ENCODE peak calls at places on chromosomes 7 and 10, in eight cellular contexts. One of them, this sample, is unnamed.

GRCh38 chr7:51471199-51472016 is 154.8 kb upstream of the COBL start:
- DNase-seq in NCI-H226: no peak
- DNase-seq in left lung: no peak
- DNase-seq in left colon: no peak
- DNase-seq in T follicular helper cell: no peak
- DNase-seq in T-helper 17 cell: no peak
- DNase-seq in astrocyte of the spinal cord: no peak
- DNase-seq in A549: no peak
- DNase-seq in this sample: no peak

GRCh38 chr10:44069573-44069972 is 315.3 kb downstream of the CXCL12 start:
- DNase-seq in NCI-H226: no peak
- DNase-seq in left lung: no peak
- DNase-seq in left colon: no peak
- DNase-seq in T follicular helper cell: no peak
- DNase-seq in T-helper 17 cell: no peak
- DNase-seq in astrocyte of the spinal cord: no peak
- DNase-seq in A549: no peak
- DNase-seq in this sample: no peak

GRCh38 chr10:79490400-79491081 is 21.8 kb upstream of the EIF5AL1 start:
- DNase-seq in NCI-H226: no peak
- DNase-seq in left lung: no peak
- DNase-seq in left colon: no peak
- DNase-seq in T follicular helper cell: no peak
- DNase-seq in T-helper 17 cell: no peak
- DNase-seq in astrocyte of the spinal cord: peak
- DNase-seq in A549: no peak
- DNase-seq in this sample: no peak

GRCh38 chr7:26639111-26639510 is 225.3 kb downstream of the SKAP2 start:
- DNase-seq in NCI-H226: no peak
- DNase-seq in left lung: no peak
- DNase-seq in left colon: no peak
- DNase-seq in T follicular helper cell: no peak
- DNase-seq in T-helper 17 cell: no peak
- DNase-seq in astrocyte of the spinal cord: no peak
- DNase-seq in A549: no peak
- DNase-seq in this sample: no peak

GRCh38 chr7:146773506-146773905 is 656.9 kb downstream of the CNTNAP2 start:
- DNase-seq in NCI-H226: no peak
- DNase-seq in left lung: no peak
- DNase-seq in left colon: no peak
- DNase-seq in T follicular helper cell: no peak
- DNase-seq in T-helper 17 cell: no peak
- DNase-seq in astrocyte of the spinal cord: peak
- DNase-seq in A549: no peak
- DNase-seq in this sample: no peak

GRCh38 chr7:235576-236395 is 43.4 kb downstream of the FAM20C start:
- DNase-seq in NCI-H226: no peak
- DNase-seq in left lung: no peak
- DNase-seq in left colon: no peak
- DNase-seq in T follicular helper cell: no peak
- DNase-seq in T-helper 17 cell: no peak
- DNase-seq in astrocyte of the spinal cord: no peak
- DNase-seq in A549: no peak
- DNase-seq in this sample: no peak

GRCh38 chr7:98423043-98423442 is 22.2 kb upstream of the BAIAP2L1 start:
- DNase-seq in NCI-H226: no peak
- DNase-seq in left lung: no peak
- DNase-seq in left colon: no peak
- DNase-seq in T follicular helper cell: no peak
- DNase-seq in T-helper 17 cell: no peak
- DNase-seq in astrocyte of the spinal cord: peak
- DNase-seq in A549: peak
- DNase-seq in this sample: no peak

GRCh38 chr7:88928266-88928665 is 132.7 kb upstream of the TEX47 start:
- DNase-seq in NCI-H226: no peak
- DNase-seq in left lung: no peak
- DNase-seq in left colon: no peak
- DNase-seq in T follicular helper cell: no peak
- DNase-seq in T-helper 17 cell: no peak
- DNase-seq in astrocyte of the spinal cord: no peak
- DNase-seq in A549: no peak
- DNase-seq in this sample: no peak

GRCh38 chr7:151470656-151471180 is 30.8 kb upstream of the CRYGN start:
- DNase-seq in NCI-H226: no peak
- DNase-seq in left lung: no peak
- DNase-seq in left colon: no peak
- DNase-seq in T follicular helper cell: no peak
- DNase-seq in T-helper 17 cell: no peak
- DNase-seq in astrocyte of the spinal cord: no peak
- DNase-seq in A549: no peak
- DNase-seq in this sample: no peak

GRCh38 chr10:110430369-110431273 is 67.1 kb upstream of the DUSP5 start:
- DNase-seq in NCI-H226: no peak
- DNase-seq in left lung: no peak
- DNase-seq in left colon: no peak
- DNase-seq in T follicular helper cell: no peak
- DNase-seq in T-helper 17 cell: no peak
- DNase-seq in astrocyte of the spinal cord: no peak
- DNase-seq in A549: no peak
- DNase-seq in this sample: no peak

GRCh38 chr7:159083698-159084068 is 61.0 kb downstream of the VIPR2 start:
- DNase-seq in NCI-H226: no peak
- DNase-seq in left lung: peak
- DNase-seq in left colon: no peak
- DNase-seq in T follicular helper cell: no peak
- DNase-seq in T-helper 17 cell: no peak
- DNase-seq in astrocyte of the spinal cord: no peak
- DNase-seq in A549: no peak
- DNase-seq in this sample: no peak

GRCh38 chr7:128381161-128381821 is 19.8 kb upstream of the PRRT4 start:
- DNase-seq in NCI-H226: no peak
- DNase-seq in left lung: no peak
- DNase-seq in left colon: no peak
- DNase-seq in T follicular helper cell: no peak
- DNase-seq in T-helper 17 cell: no peak
- DNase-seq in astrocyte of the spinal cord: no peak
- DNase-seq in A549: no peak
- DNase-seq in this sample: peak

GRCh38 chr7:33043434-33043833 is 19.1 kb downstream of the NT5C3A start:
- DNase-seq in NCI-H226: no peak
- DNase-seq in left lung: no peak
- DNase-seq in left colon: no peak
- DNase-seq in T follicular helper cell: no peak
- DNase-seq in T-helper 17 cell: no peak
- DNase-seq in astrocyte of the spinal cord: no peak
- DNase-seq in A549: no peak
- DNase-seq in this sample: no peak

GRCh38 chr7:106679153-106679931 is 18.4 kb upstream of the CCDC71L start:
- DNase-seq in NCI-H226: peak
- DNase-seq in left lung: no peak
- DNase-seq in left colon: no peak
- DNase-seq in T follicular helper cell: no peak
- DNase-seq in T-helper 17 cell: no peak
- DNase-seq in astrocyte of the spinal cord: no peak
- DNase-seq in A549: no peak
- DNase-seq in this sample: no peak

GRCh38 chr7:43569424-43569823 is 13.5 kb upstream of the STK17A start:
- DNase-seq in NCI-H226: peak
- DNase-seq in left lung: no peak
- DNase-seq in left colon: no peak
- DNase-seq in T follicular helper cell: no peak
- DNase-seq in T-helper 17 cell: no peak
- DNase-seq in astrocyte of the spinal cord: peak
- DNase-seq in A549: no peak
- DNase-seq in this sample: no peak

GRCh38 chr10:3213174-3213573 is 40.6 kb upstream of the PITRM1 start:
- DNase-seq in NCI-H226: no peak
- DNase-seq in left lung: no peak
- DNase-seq in left colon: no peak
- DNase-seq in T follicular helper cell: no peak
- DNase-seq in T-helper 17 cell: no peak
- DNase-seq in astrocyte of the spinal cord: peak
- DNase-seq in A549: no peak
- DNase-seq in this sample: no peak

GRCh38 chr10:47299989-47300931 is at the start of gene GDF10:
- DNase-seq in NCI-H226: no peak
- DNase-seq in left lung: no peak
- DNase-seq in left colon: no peak
- DNase-seq in T follicular helper cell: no peak
- DNase-seq in T-helper 17 cell: no peak
- DNase-seq in astrocyte of the spinal cord: no peak
- DNase-seq in A549: no peak
- DNase-seq in this sample: no peak

GRCh38 chr10:79108728-79109127 is 40.0 kb downstream of the ZMIZ1 start:
- DNase-seq in NCI-H226: no peak
- DNase-seq in left lung: no peak
- DNase-seq in left colon: no peak
- DNase-seq in T follicular helper cell: no peak
- DNase-seq in T-helper 17 cell: no peak
- DNase-seq in astrocyte of the spinal cord: no peak
- DNase-seq in A549: no peak
- DNase-seq in this sample: no peak

GRCh38 chr7:116316838-116317612 is 106.7 kb downstream of the TES start:
- DNase-seq in NCI-H226: peak
- DNase-seq in left lung: no peak
- DNase-seq in left colon: peak
- DNase-seq in T follicular helper cell: no peak
- DNase-seq in T-helper 17 cell: no peak
- DNase-seq in astrocyte of the spinal cord: peak
- DNase-seq in A549: peak
- DNase-seq in this sample: no peak

GRCh38 chr7:74544706-74545469 is 91.2 kb downstream of the GTF2IRD1 start:
- DNase-seq in NCI-H226: no peak
- DNase-seq in left lung: no peak
- DNase-seq in left colon: peak
- DNase-seq in T follicular helper cell: no peak
- DNase-seq in T-helper 17 cell: no peak
- DNase-seq in astrocyte of the spinal cord: peak
- DNase-seq in A549: peak
- DNase-seq in this sample: no peak

GRCh38 chr10:124728830-124729661 is 15.1 kb downstream of the FAM53B start:
- DNase-seq in NCI-H226: no peak
- DNase-seq in left lung: no peak
- DNase-seq in left colon: peak
- DNase-seq in T follicular helper cell: no peak
- DNase-seq in T-helper 17 cell: peak
- DNase-seq in astrocyte of the spinal cord: no peak
- DNase-seq in A549: no peak
- DNase-seq in this sample: no peak

GRCh38 chr7:22452142-22452763 is 47.7 kb downstream of the STEAP1B start:
- DNase-seq in NCI-H226: no peak
- DNase-seq in left lung: peak
- DNase-seq in left colon: peak
- DNase-seq in T follicular helper cell: no peak
- DNase-seq in T-helper 17 cell: peak
- DNase-seq in astrocyte of the spinal cord: peak
- DNase-seq in A549: peak
- DNase-seq in this sample: no peak

GRCh38 chr10:8033812-8034665 is 20.4 kb upstream of the GATA3 start:
- DNase-seq in NCI-H226: no peak
- DNase-seq in left lung: no peak
- DNase-seq in left colon: no peak
- DNase-seq in T follicular helper cell: no peak
- DNase-seq in T-helper 17 cell: no peak
- DNase-seq in astrocyte of the spinal cord: no peak
- DNase-seq in A549: no peak
- DNase-seq in this sample: no peak

GRCh38 chr10:119849031-119849789 is 23.4 kb downstream of the MCMBP start:
- DNase-seq in NCI-H226: peak
- DNase-seq in left lung: no peak
- DNase-seq in left colon: no peak
- DNase-seq in T follicular helper cell: no peak
- DNase-seq in T-helper 17 cell: no peak
- DNase-seq in astrocyte of the spinal cord: peak
- DNase-seq in A549: no peak
- DNase-seq in this sample: no peak

GRCh38 chr10:42149027-42149700 is 489.2 kb downstream of the ZNF33B start:
- DNase-seq in NCI-H226: no peak
- DNase-seq in left lung: peak
- DNase-seq in left colon: peak
- DNase-seq in T follicular helper cell: no peak
- DNase-seq in T-helper 17 cell: no peak
- DNase-seq in astrocyte of the spinal cord: no peak
- DNase-seq in A549: no peak
- DNase-seq in this sample: no peak

GRCh38 chr10:122636953-122637352 is 62.7 kb downstream of the C10orf120 start:
- DNase-seq in NCI-H226: no peak
- DNase-seq in left lung: no peak
- DNase-seq in left colon: no peak
- DNase-seq in T follicular helper cell: no peak
- DNase-seq in T-helper 17 cell: no peak
- DNase-seq in astrocyte of the spinal cord: no peak
- DNase-seq in A549: no peak
- DNase-seq in this sample: no peak

GRCh38 chr7:139725843-139726484 is 51.8 kb downstream of the HIPK2 start:
- DNase-seq in NCI-H226: no peak
- DNase-seq in left lung: no peak
- DNase-seq in left colon: peak
- DNase-seq in T follicular helper cell: no peak
- DNase-seq in T-helper 17 cell: no peak
- DNase-seq in astrocyte of the spinal cord: no peak
- DNase-seq in A549: no peak
- DNase-seq in this sample: no peak

GRCh38 chr7:12508005-12508404 is 62.5 kb upstream of the SCIN start:
- DNase-seq in NCI-H226: no peak
- DNase-seq in left lung: no peak
- DNase-seq in left colon: no peak
- DNase-seq in T follicular helper cell: no peak
- DNase-seq in T-helper 17 cell: no peak
- DNase-seq in astrocyte of the spinal cord: no peak
- DNase-seq in A549: no peak
- DNase-seq in this sample: no peak

GRCh38 chr7:31122649-31123058 is 70.5 kb downstream of the ADCYAP1R1 start:
- DNase-seq in NCI-H226: peak
- DNase-seq in left lung: no peak
- DNase-seq in left colon: peak
- DNase-seq in T follicular helper cell: peak
- DNase-seq in T-helper 17 cell: no peak
- DNase-seq in astrocyte of the spinal cord: peak
- DNase-seq in A549: peak
- DNase-seq in this sample: no peak

GRCh38 chr10:79380918-79381775 is 33.9 kb downstream of the PPIF start:
- DNase-seq in NCI-H226: no peak
- DNase-seq in left lung: no peak
- DNase-seq in left colon: peak
- DNase-seq in T follicular helper cell: no peak
- DNase-seq in T-helper 17 cell: no peak
- DNase-seq in astrocyte of the spinal cord: no peak
- DNase-seq in A549: no peak
- DNase-seq in this sample: no peak

GRCh38 chr7:32958046-32959025 is 1.1 kb downstream of the FKBP9 start:
- DNase-seq in NCI-H226: no peak
- DNase-seq in left lung: no peak
- DNase-seq in left colon: peak
- DNase-seq in T follicular helper cell: no peak
- DNase-seq in T-helper 17 cell: no peak
- DNase-seq in astrocyte of the spinal cord: peak
- DNase-seq in A549: no peak
- DNase-seq in this sample: no peak

GRCh38 chr10:71269301-71270288 is 49.5 kb upstream of the SLC29A3 start:
- DNase-seq in NCI-H226: peak
- DNase-seq in left lung: no peak
- DNase-seq in left colon: no peak
- DNase-seq in T follicular helper cell: no peak
- DNase-seq in T-helper 17 cell: no peak
- DNase-seq in astrocyte of the spinal cord: no peak
- DNase-seq in A549: no peak
- DNase-seq in this sample: no peak

GRCh38 chr7:66769833-66770512 is 29.4 kb downstream of the RABGEF1 start:
- DNase-seq in NCI-H226: no peak
- DNase-seq in left lung: no peak
- DNase-seq in left colon: no peak
- DNase-seq in T follicular helper cell: no peak
- DNase-seq in T-helper 17 cell: no peak
- DNase-seq in astrocyte of the spinal cord: no peak
- DNase-seq in A549: no peak
- DNase-seq in this sample: no peak

GRCh38 chr10:58177362-58177947 is 90.2 kb downstream of the IPMK start:
- DNase-seq in NCI-H226: no peak
- DNase-seq in left lung: no peak
- DNase-seq in left colon: no peak
- DNase-seq in T follicular helper cell: no peak
- DNase-seq in T-helper 17 cell: no peak
- DNase-seq in astrocyte of the spinal cord: peak
- DNase-seq in A549: peak
- DNase-seq in this sample: no peak

This sample was measured in CD4-positive, alpha-beta T cell.